ENCODE peak calls at places on chromosomes 1 and 21, in five cellular contexts. P is CD8-positive, alpha-beta T cell; A is AG10803; B is pancreas; W is AG04450. T is an unnamed sample.

GRCh38 chr1:154955039-154955717 is 721 bp downstream of the PBXIP1 start:
- DNase-seq in B (no peak), A (peak; percentile 71), P (peak; percentile 91), W (no peak), T (peak; percentile 84)

GRCh38 chr1:1777510-1777909 is 760 bp downstream of the NADK start:
- DNase-seq in A (peak; percentile 40), W (no peak), P (no peak), B (no peak), T (no peak)

GRCh38 chr21:42474043-42474831 is 21.8 kb downstream of the RSPH1 start:
- DNase-seq in A (no peak), B (no peak), P (peak; percentile 27), W (no peak), T (no peak)

GRCh38 chr1:156586892-156587477 is 4.6 kb upstream of the NAXE start:
- DNase-seq in P (no peak), B (no peak), W (no peak), A (no peak), T (no peak)

GRCh38 chr1:150536836-150537731 is 12.1 kb upstream of the ADAMTSL4 start:
- DNase-seq in P (no peak), A (peak; percentile 60), B (no peak), W (no peak), T (no peak)

GRCh38 chr1:92310185-92310597 is 11.3 kb downstream of the RPAP2 start:
- DNase-seq in W (no peak), A (peak; percentile 20), B (no peak), P (no peak), T (no peak)

GRCh38 chr1:99265124-99265523 is 832 bp downstream of the PLPPR4 start:
- DNase-seq in B (no peak), P (no peak), A (no peak), W (no peak), T (no peak)

GRCh38 chr1:13628711-13629110 is 45.1 kb downstream of the PDPN start:
- DNase-seq in W (no peak), A (no peak), P (no peak), B (no peak), T (no peak)

GRCh38 chr21:45935628-45936027 is 45.9 kb upstream of the COL6A1 start:
- DNase-seq in W (no peak), B (no peak), A (peak; percentile 46), P (no peak), T (no peak)

GRCh38 chr1:1040004-1040991 is 20.4 kb downstream of the AGRN start:
- DNase-seq in A (peak; percentile 80), B (no peak), W (peak; percentile 66), P (peak; percentile 86), T (peak; percentile 61)

GRCh38 chr1:118985611-118986290 is 2.4 kb downstream of the TBX15 start:
- DNase-seq in B (no peak), W (no peak), A (no peak), P (no peak), T (no peak)

GRCh38 chr1:155323729-155324040 is 3.0 kb downstream of the RUSC1 start:
- DNase-seq in B (peak; percentile 95), P (peak; percentile 85), W (peak; percentile 66), A (peak; percentile 90), T (peak; percentile 92)

GRCh38 chr1:223010552-223011229 is 132.4 kb downstream of the TLR5 start:
- DNase-seq in P (no peak), A (peak; percentile 29), W (no peak), B (no peak), T (no peak)

GRCh38 chr1:56317722-56318121 is 261.6 kb downstream of the PLPP3 start:
- DNase-seq in B (no peak), A (no peak), P (no peak), W (no peak), T (no peak)

GRCh38 chr1:5907966-5908365 is 84.3 kb downstream of the NPHP4 start:
- DNase-seq in P (no peak), A (no peak), B (no peak), W (no peak), T (no peak)

GRCh38 chr1:183804916-183805734 is at the start of gene RGL1:
- DNase-seq in A (peak; percentile 74), B (peak; percentile 52), P (no peak), W (no peak), T (peak; percentile 81)

GRCh38 chr1:71298633-71299032 is 217.8 kb upstream of the ZRANB2 start:
- DNase-seq in B (no peak), A (peak; percentile 25), W (no peak), P (no peak), T (no peak)

GRCh38 chr1:3907031-3907534 is 7.0 kb upstream of the C1orf174 start:
- DNase-seq in B (no peak), A (no peak), P (no peak), W (no peak), T (no peak)

GRCh38 chr1:231781887-231782286 is 155.3 kb downstream of the DISC1 start:
- DNase-seq in P (no peak), W (no peak), B (no peak), A (no peak), T (no peak)

GRCh38 chr1:93588206-93588605 is 93.4 kb downstream of the BCAR3 start:
- DNase-seq in A (no peak), P (no peak), B (no peak), W (no peak), T (no peak)

GRCh38 chr1:18948048-18948912 is 8.2 kb downstream of the IFFO2 start:
- DNase-seq in B (no peak), W (no peak), A (peak; percentile 79), P (peak; percentile 78), T (no peak)

GRCh38 chr1:21626921-21627339 is 42.2 kb downstream of the RAP1GAP start:
- DNase-seq in A (no peak), W (no peak), P (no peak), B (no peak), T (no peak)

GRCh38 chr1:156082111-156083091 is at the start of gene MEX3A:
- DNase-seq in A (peak; percentile 53), B (peak; percentile 88), W (no peak), P (peak; percentile 73), T (peak; percentile 79)

GRCh38 chr21:41932576-41933258 is 21.1 kb downstream of the C2CD2 start:
- DNase-seq in B (no peak), A (peak; percentile 54), W (no peak), P (no peak), T (peak; percentile 61)

GRCh38 chr1:29801561-29801973 is 565.2 kb downstream of the PTPRU start:
- DNase-seq in W (no peak), B (no peak), A (no peak), P (peak; percentile 37), T (no peak)

GRCh38 chr1:158527190-158527815 is 26.9 kb downstream of the OR6Y1 start:
- DNase-seq in B (no peak), W (peak; percentile 39), P (no peak), A (peak; percentile 50), T (no peak)

GRCh38 chr21:26170471-26171309 is at the start of gene APP:
- DNase-seq in P (peak; percentile 93), B (peak; percentile 93), W (peak; percentile 43), A (peak; percentile 73), T (peak; percentile 81)

GRCh38 chr1:85188530-85188929 is 12.3 kb downstream of the SYDE2 start:
- DNase-seq in B (no peak), W (no peak), P (no peak), A (no peak), T (no peak)

GRCh38 chr1:203797216-203797615 is 1.8 kb downstream of the ZBED6 start:
- DNase-seq in B (no peak), A (no peak), P (no peak), W (no peak), T (no peak)
- H3K4me3 ChIP-seq in B (peak overlapping the region; percentile 75), A (peak overlapping the region; percentile 89), P (no peak overlapping the region), W (peak overlapping the region; percentile 71), T (peak overlapping the region; percentile 88)

GRCh38 chr1:116033322-116033721 is 57.0 kb downstream of the SLC22A15 start:
- DNase-seq in B (no peak), P (no peak), W (no peak), A (no peak), T (no peak)
- TF ChIP-seq CTCF in B (no peak), P (no peak), W (no peak), A (no peak), T (no peak)

GRCh38 chr1:175171214-175171913 is 21.2 kb downstream of the KIAA0040 start:
- DNase-seq in P (no peak), W (no peak), A (no peak), B (no peak), T (no peak)

GRCh38 chr1:175172503-175172902 is 20.1 kb downstream of the KIAA0040 start:
- DNase-seq in A (no peak), B (no peak), P (no peak), W (no peak), T (no peak)

GRCh38 chr1:175169305-175170018 is 23.1 kb downstream of the KIAA0040 start:
- DNase-seq in W (no peak), A (no peak), B (no peak), P (no peak), T (no peak)

GRCh38 chr1:175166746-175167145 is 25.8 kb downstream of the KIAA0040 start:
- DNase-seq in A (no peak), W (no peak), P (no peak), B (no peak), T (no peak)

DNA sequence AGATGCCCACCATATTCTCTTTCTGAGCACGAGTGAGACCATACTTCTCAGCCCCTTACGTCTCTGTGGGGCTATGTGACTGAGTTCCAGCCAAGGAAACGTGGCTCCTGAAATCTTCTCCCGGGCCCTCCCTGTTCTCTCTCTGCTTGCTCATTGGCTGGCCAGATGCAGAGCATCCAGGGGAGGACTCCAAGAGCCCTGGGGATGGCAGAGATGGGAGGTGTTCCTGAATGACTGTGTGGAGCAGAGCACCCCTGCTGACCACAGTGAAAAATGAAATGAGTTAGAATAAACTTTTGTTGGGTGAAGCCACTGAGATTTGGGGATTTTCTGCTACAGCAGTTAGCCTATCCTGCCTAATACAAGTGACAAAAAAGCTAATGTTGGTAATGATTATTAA is 23.8 kb downstream of the KIAA0040 start:
- DNase-seq in W (no peak), P (no peak), A (no peak), B (no peak), T (no peak)
- H3K4me3 ChIP-seq in W (no peak overlapping the region), P (no peak overlapping the region), A (no peak overlapping the region), B (no peak overlapping the region), T (no peak overlapping the region)

GRCh38 chr1:210233216-210233494 is 559 bp downstream of the SERTAD4 start:
- DNase-seq in A (no peak), W (no peak), B (peak; percentile 72), P (no peak), T (peak; percentile 52)

GRCh38 chr1:210233495-210234253 is 1.1 kb downstream of the SERTAD4 start:
- DNase-seq in B (peak; percentile 75), W (no peak), A (peak; percentile 68), P (no peak), T (peak; percentile 38)

GRCh38 chr1:210235363-210236053 is 2.9 kb downstream of the SERTAD4 start:
- DNase-seq in A (no peak), B (no peak), W (no peak), P (no peak), T (no peak)

GRCh38 chr1:210232524-210233215 is at the start of gene SERTAD4:
- DNase-seq in P (no peak), B (peak; percentile 71), A (peak; percentile 29), W (no peak), T (peak; percentile 63)

DNA sequence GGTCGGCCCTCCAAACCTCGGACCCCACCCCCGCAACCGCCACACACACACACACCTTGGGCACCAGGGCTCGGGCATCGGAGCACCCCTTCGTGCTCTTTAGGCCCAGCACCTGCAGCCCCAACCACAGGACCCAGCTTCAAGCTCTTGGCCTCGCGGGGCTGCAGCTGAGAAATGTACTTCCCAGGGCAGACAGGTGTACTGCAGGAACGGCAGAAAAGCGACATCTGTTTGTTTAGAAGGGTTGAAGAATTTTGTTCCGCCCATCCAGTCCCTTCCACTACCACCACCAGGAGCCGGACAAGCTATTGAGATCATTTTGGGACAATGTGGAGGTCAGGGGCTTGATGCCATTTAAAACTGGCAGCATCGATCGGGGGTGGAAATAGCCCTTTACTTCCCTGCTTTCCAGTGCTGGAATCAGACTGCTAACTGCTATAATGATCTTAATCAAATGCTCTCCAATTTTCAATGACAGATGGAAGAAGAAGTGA is 1.7 kb downstream of the SERTAD4 start:
- DNase-seq in A (no peak), W (no peak), P (no peak), B (peak; percentile 72), T (no peak)
- TF ChIP-seq CTCF in A (peak; percentile 1), W (no peak), P (no peak), B (no peak), T (no peak)